ENCODE peak calls at places on chromosomes 7 and 10, in seven cellular contexts. N, C, X, J, H, O and K are unnamed samples.

GRCh38 chr10:133241501-133242205 is 4.0 kb downstream of the VENTX start:
- DNase-seq in X (no peak), N (no peak), C (no peak), J (no peak), H (no peak), O (no peak), K (no peak)

GRCh38 chr7:155860840-155861479 is 48.7 kb upstream of the SHH start:
- DNase-seq in J (no peak), N (peak; percentile 91), H (peak; percentile 41), C (no peak), O (no peak), X (peak; percentile 80), K (peak; percentile 64)

GRCh38 chr7:74026406-74027123 is 1.4 kb upstream of the ELN start:
- DNase-seq in J (peak; percentile 48), H (peak; percentile 83), C (peak; percentile 63), O (peak; percentile 72), X (peak; percentile 14), N (peak; percentile 34), K (peak; percentile 9)

GRCh38 chr10:14329609-14330246 is 996 bp downstream of the FRMD4A start:
- DNase-seq in J (no peak), N (no peak), O (no peak), H (no peak), C (no peak), X (no peak), K (no peak)

GRCh38 chr10:97714401-97715258 is 1.1 kb downstream of the MARVELD1 start:
- DNase-seq in X (no peak), J (no peak), H (no peak), C (peak; percentile 77), N (peak; percentile 50), O (peak; percentile 86), K (no peak)

GRCh38 chr10:15374561-15374960 is 3.5 kb upstream of the FAM171A1 start:
- DNase-seq in N (no peak), H (no peak), C (no peak), X (no peak), J (no peak), O (no peak), K (no peak)

GRCh38 chr7:44327981-44328380 is 2.6 kb upstream of the CAMK2B start:
- DNase-seq in J (no peak), N (no peak), H (no peak), C (no peak), X (no peak), O (no peak), K (peak; percentile 25)

GRCh38 chr10:69941730-69942129 is 110.9 kb upstream of the MACROH2A2 start:
- DNase-seq in X (no peak), H (no peak), O (no peak), N (no peak), J (no peak), C (no peak), K (no peak)

GRCh38 chr7:29202651-29203069 is 8.1 kb downstream of the CHN2 start:
- DNase-seq in H (no peak), X (no peak), N (no peak), O (no peak), C (no peak), J (no peak), K (no peak)

GRCh38 chr7:110442386-110442837 is 648.5 kb upstream of the LRRN3 start:
- DNase-seq in H (no peak), O (no peak), X (peak; percentile 4), C (no peak), J (no peak), N (peak; percentile 54), K (peak; percentile 50)

GRCh38 chr10:80410578-80411145 is 2.3 kb downstream of the PRXL2A start:
- DNase-seq in O (no peak), J (no peak), H (no peak), N (no peak), C (no peak), X (no peak), K (no peak)